ENCODE peak calls at places on chromosomes 16 and 17, in four cellular contexts. Z is G401; H is activated CD8-positive, alpha-beta memory T cell treated with anti-CD3 and anti-CD28 coated beads, Interleukin-2, amount 50 U/mL, for 48 hours; B is stimulated activated CD4-positive, alpha-beta T cell treated with anti-CD3 and anti-CD28 coated beads, Interleukin-12 subunit alpha, Interleukin-12 subunit beta, amount 100 ng/mL, for 24 hours. J is an unnamed sample.

GRCh38 chr17:29112780-29113295 is 67.4 kb downstream of the MYO18A start:
- DNase-seq in Z (no peak), H (no peak), B (no peak), J (no peak)

GRCh38 chr17:73749337-73749807 is 105.1 kb upstream of the SDK2 start:
- DNase-seq in Z (no peak), H (no peak), B (no peak), J (no peak)

GRCh38 chr17:44916781-44917241 is 1.5 kb upstream of the GFAP start:
- DNase-seq in Z (peak), H (no peak), B (no peak), J (no peak)

GRCh38 chr17:1252203-1252608 is 18.0 kb upstream of the BHLHA9 start:
- DNase-seq in Z (no peak), H (no peak), B (no peak), J (no peak)

GRCh38 chr17:68317458-68317857 is 26.2 kb downstream of the ARSG start:
- DNase-seq in Z (no peak), H (no peak), B (no peak), J (no peak)

GRCh38 chr16:86858501-86858900 is 280.2 kb downstream of the FOXL1 start:
- DNase-seq in Z (no peak), H (no peak), B (no peak), J (no peak)

GRCh38 chr17:65987988-65988387 is 203.9 kb downstream of the CEP112 start:
- DNase-seq in Z (peak), H (no peak), B (no peak), J (no peak)

GRCh38 chr16:89786474-89787364 is 29.7 kb downstream of the FANCA start:
- DNase-seq in Z (no peak), H (no peak), B (no peak), J (no peak)

GRCh38 chr17:7704601-7705268 is at the start of gene EFNB3:
- DNase-seq in Z (peak), H (no peak), B (no peak), J (no peak)

GRCh38 chr17:80899402-80900268 is 92.0 kb upstream of the CHMP6 start:
- DNase-seq in Z (no peak), H (peak), B (peak), J (no peak)

GRCh38 chr17:76714822-76715461 is 4.2 kb upstream of the MXRA7 start:
- DNase-seq in Z (peak), H (peak), B (peak), J (peak)

GRCh38 chr16:24428751-24429150 is 110.6 kb upstream of the RBBP6 start:
- DNase-seq in Z (no peak), H (no peak), B (no peak), J (no peak)

GRCh38 chr16:20359997-20360396 is 7.5 kb upstream of the UMOD start:
- DNase-seq in Z (no peak), H (no peak), B (no peak), J (peak)

GRCh38 chr16:51951668-51952298 is 595.2 kb downstream of the TOX3 start:
- DNase-seq in Z (no peak), H (no peak), B (no peak), J (no peak)

GRCh38 chr17:45408611-45409421 is 23.9 kb downstream of the ARHGAP27 start:
- DNase-seq in Z (no peak), H (no peak), B (no peak), J (no peak)

GRCh38 chr17:40477796-40478195 is 23.6 kb downstream of the TNS4 start:
- DNase-seq in Z (no peak), H (no peak), B (no peak), J (no peak)

GRCh38 chr17:28712037-28712704 is 483 bp upstream of the PROCA1 start:
- DNase-seq in Z (no peak), H (peak), B (no peak), J (peak)

GRCh38 chr17:61593404-61593803 is 2.4 kb upstream of the NACA2 start:
- DNase-seq in Z (no peak), H (no peak), B (no peak), J (no peak)

GRCh38 chr17:59451706-59452105 is 113.7 kb upstream of the DHX40 start:
- DNase-seq in Z (no peak), H (no peak), B (no peak), J (no peak)

GRCh38 chr16:19185510-19185851 is 17.4 kb downstream of the SYT17 start:
- DNase-seq in Z (no peak), H (no peak), B (no peak), J (no peak)

GRCh38 chr16:82088483-82088882 is 53.4 kb downstream of the HSD17B2 start:
- DNase-seq in Z (no peak), H (no peak), B (no peak), J (no peak)

GRCh38 chr16:55184052-55184451 is 140.0 kb upstream of the IRX6 start:
- DNase-seq in Z (no peak), H (no peak), B (no peak), J (no peak)

GRCh38 chr17:63774141-63774981 is at the start of gene DDX42:
- DNase-seq in Z (peak), H (no peak), B (peak), J (peak)

GRCh38 chr17:80586464-80587228 is 42.0 kb downstream of the RPTOR start:
- DNase-seq in Z (peak), H (no peak), B (no peak), J (peak)

GRCh38 chr16:11263737-11264136 is 5.4 kb downstream of the TNP2 start:
- DNase-seq in Z (no peak), H (peak), B (no peak), J (no peak)

GRCh38 chr16:48433116-48433848 is 48.1 kb upstream of the SIAH1 start:
- DNase-seq in Z (no peak), H (no peak), B (no peak), J (no peak)

J was measured in testis.